ENCODE peak calls at places on chromosome X, in seven cellular contexts. Z is DND-41; E is PC-3; J is stimulated activated naive CD8-positive, alpha-beta T cell treated with anti-CD3 and anti-CD28 coated beads, Interleukin-15, amount 100 ng/mL, for 72 hours; H is sciatic nerve; L is omental fat pad; M is HepG2. I is an unnamed sample.

GRCh38 chrX:10326578-10326977 is 169.8 kb downstream of the CLCN4 start:
- ATAC-seq in Z (no peak), E (peak), J (no peak), H (no peak), L (no peak), M (peak), I (peak)

GRCh38 chrX:100512471-100512870 is 72.3 kb upstream of the TNMD start:
- ATAC-seq in Z (no peak), E (no peak), J (no peak), H (peak), L (no peak), M (no peak), I (peak)

GRCh38 chrX:46551494-46552128 is 6.4 kb upstream of the ZNF674 start:
- ATAC-seq in Z (no peak), E (no peak), J (no peak), H (no peak), L (no peak), M (no peak), I (peak)

GRCh38 chrX:91434351-91435168 is at the start of gene PABPC5:
- ATAC-seq in Z (no peak), E (peak), J (no peak), H (peak), L (peak), M (no peak), I (peak)

GRCh38 chrX:18900401-18900976 is 83.4 kb downstream of the PHKA2 start:
- ATAC-seq in Z (no peak), E (no peak), J (no peak), H (no peak), L (no peak), M (no peak), I (no peak)

GRCh38 chrX:154486052-154486395 is 391 bp downstream of the UBL4A start:
- ATAC-seq in Z (peak), E (no peak), J (peak), H (no peak), L (no peak), M (peak), I (no peak)

GRCh38 chrX:112849010-112849409 is 8.4 kb upstream of the AMOT start:
- ATAC-seq in Z (peak), E (no peak), J (no peak), H (no peak), L (no peak), M (no peak), I (no peak)

GRCh38 chrX:21975242-21975641 is 34.7 kb downstream of the SMS start:
- ATAC-seq in Z (no peak), E (no peak), J (no peak), H (no peak), L (no peak), M (no peak), I (no peak)

GRCh38 chrX:17078031-17078730 is 131.7 kb downstream of the REPS2 start:
- ATAC-seq in Z (no peak), E (peak), J (no peak), H (no peak), L (no peak), M (no peak), I (peak)

GRCh38 chrX:17081969-17082368 is 135.5 kb downstream of the REPS2 start:
- ATAC-seq in Z (no peak), E (no peak), J (no peak), H (no peak), L (no peak), M (no peak), I (no peak)

GRCh38 chrX:150544222-150544787 is 24.1 kb upstream of the MTM1 start:
- ATAC-seq in Z (no peak), E (peak), J (no peak), H (no peak), L (no peak), M (peak), I (peak)

GRCh38 chrX:96693407-96693806 is 8.8 kb downstream of the DIAPH2 start:
- ATAC-seq in Z (no peak), E (no peak), J (no peak), H (no peak), L (no peak), M (no peak), I (no peak)

GRCh38 chrX:150551963-150552362 is 16.5 kb upstream of the MTM1 start:
- ATAC-seq in Z (no peak), E (no peak), J (no peak), H (no peak), L (no peak), M (no peak), I (no peak)

GRCh38 chrX:30308263-30309138 is 689 bp downstream of the NR0B1 start:
- ATAC-seq in Z (no peak), E (no peak), J (no peak), H (peak), L (no peak), M (peak), I (peak)

GRCh38 chrX:149074429-149074828 is 430.7 kb downstream of the IDS start:
- ATAC-seq in Z (peak), E (no peak), J (peak), H (peak), L (no peak), M (no peak), I (no peak)

GRCh38 chrX:44952329-44953027 is 79.5 kb downstream of the KDM6A start:
- ATAC-seq in Z (no peak), E (no peak), J (no peak), H (no peak), L (no peak), M (no peak), I (no peak)

GRCh38 chrX:23012636-23013035 is 12.9 kb downstream of the DDX53 start:
- ATAC-seq in Z (peak), E (no peak), J (peak), H (no peak), L (no peak), M (no peak), I (no peak)

GRCh38 chrX:40054793-40055192 is 43.0 kb downstream of the BCOR start:
- ATAC-seq in Z (no peak), E (peak), J (no peak), H (no peak), L (no peak), M (no peak), I (no peak)

GRCh38 chrX:130552444-130553073 is 150.8 kb downstream of the RBMX2 start:
- ATAC-seq in Z (no peak), E (no peak), J (no peak), H (no peak), L (no peak), M (no peak), I (no peak)

GRCh38 chrX:80485543-80485942 is 65.3 kb downstream of the TENT5D start:
- ATAC-seq in Z (no peak), E (no peak), J (no peak), H (no peak), L (no peak), M (no peak), I (no peak)

GRCh38 chrX:56000729-56001128 is 231.4 kb upstream of the KLF8 start:
- ATAC-seq in Z (no peak), E (no peak), J (no peak), H (no peak), L (no peak), M (no peak), I (no peak)

GRCh38 chrX:49101629-49101984 is 21.9 kb upstream of the WDR45 start:
- ATAC-seq in Z (peak), E (peak), J (peak), H (peak), L (peak), M (peak), I (peak)

GRCh38 chrX:38089173-38089982 is 83.0 kb downstream of the SYTL5 start:
- ATAC-seq in Z (no peak), E (no peak), J (no peak), H (no peak), L (no peak), M (no peak), I (no peak)

I was measured in SK-N-SH treated with all-trans-retinoic acid at 6 μM for 48 hours.